ENCODE peak calls at places on chromosomes 13 and 19, in seven cellular contexts. One of them, this sample, is unnamed.

GRCh38 chr19:52522555-52522954 is 4.9 kb upstream of the ZNF808 start:
- DNase-seq in brain microvascular endothelial cell: no peak
- DNase-seq in progenitor cell of endocrine pancreas: no peak
- DNase-seq in fibroblast of pulmonary artery: no peak
- DNase-seq in cardiac muscle cell: no peak
- DNase-seq in foreskin fibroblast: no peak
- DNase-seq in PC-3: no peak
- DNase-seq in this sample: no peak

GRCh38 chr13:90746230-90746629 is 601.3 kb upstream of the MIR17HG start:
- DNase-seq in brain microvascular endothelial cell: no peak
- DNase-seq in progenitor cell of endocrine pancreas: no peak
- DNase-seq in fibroblast of pulmonary artery: no peak
- DNase-seq in cardiac muscle cell: no peak
- DNase-seq in foreskin fibroblast: no peak
- DNase-seq in PC-3: no peak
- DNase-seq in this sample: no peak

GRCh38 chr13:91946498-91947070 is 548.2 kb downstream of the GPC5 start:
- DNase-seq in brain microvascular endothelial cell: no peak
- DNase-seq in progenitor cell of endocrine pancreas: no peak
- DNase-seq in fibroblast of pulmonary artery: peak; percentile 33
- DNase-seq in cardiac muscle cell: peak; percentile 49
- DNase-seq in foreskin fibroblast: peak; percentile 0
- DNase-seq in PC-3: peak; percentile 23
- DNase-seq in this sample: peak; percentile 46

GRCh38 chr13:44506719-44507118 is 69.4 kb downstream of the TSC22D1 start:
- DNase-seq in brain microvascular endothelial cell: no peak
- DNase-seq in progenitor cell of endocrine pancreas: no peak
- DNase-seq in fibroblast of pulmonary artery: no peak
- DNase-seq in cardiac muscle cell: no peak
- DNase-seq in foreskin fibroblast: no peak
- DNase-seq in PC-3: no peak
- DNase-seq in this sample: no peak

GRCh38 chr19:7869453-7869909 is 4.7 kb downstream of the PRR36 start:
- DNase-seq in brain microvascular endothelial cell: no peak
- DNase-seq in progenitor cell of endocrine pancreas: no peak
- DNase-seq in fibroblast of pulmonary artery: peak; percentile 40
- DNase-seq in cardiac muscle cell: peak; percentile 40
- DNase-seq in foreskin fibroblast: peak; percentile 73
- DNase-seq in PC-3: peak; percentile 80
- DNase-seq in this sample: peak; percentile 79

GRCh38 chr13:25375727-25376358 is 4.1 kb downstream of the ATP8A2 start:
- DNase-seq in brain microvascular endothelial cell: peak; percentile 28
- DNase-seq in progenitor cell of endocrine pancreas: peak; percentile 18
- DNase-seq in fibroblast of pulmonary artery: peak; percentile 63
- DNase-seq in cardiac muscle cell: peak; percentile 60
- DNase-seq in foreskin fibroblast: peak; percentile 62
- DNase-seq in PC-3: peak; percentile 63
- DNase-seq in this sample: peak; percentile 71

GRCh38 chr19:31351212-31352193 is 2.3 kb upstream of the TSHZ3 start:
- DNase-seq in brain microvascular endothelial cell: peak; percentile 51
- DNase-seq in progenitor cell of endocrine pancreas: no peak
- DNase-seq in fibroblast of pulmonary artery: peak; percentile 64
- DNase-seq in cardiac muscle cell: peak; percentile 73
- DNase-seq in foreskin fibroblast: peak; percentile 82
- DNase-seq in PC-3: peak; percentile 15
- DNase-seq in this sample: no peak

GRCh38 chr13:49112782-49113525 is 107.2 kb upstream of the MLNR start:
- DNase-seq in brain microvascular endothelial cell: no peak
- DNase-seq in progenitor cell of endocrine pancreas: no peak
- DNase-seq in fibroblast of pulmonary artery: peak; percentile 26
- DNase-seq in cardiac muscle cell: peak; percentile 37
- DNase-seq in foreskin fibroblast: no peak
- DNase-seq in PC-3: no peak
- DNase-seq in this sample: peak; percentile 38

GRCh38 chr13:90414691-90415596 is 932.5 kb upstream of the MIR17HG start:
- DNase-seq in brain microvascular endothelial cell: peak; percentile 71
- DNase-seq in progenitor cell of endocrine pancreas: no peak
- DNase-seq in fibroblast of pulmonary artery: peak; percentile 67
- DNase-seq in cardiac muscle cell: peak; percentile 70
- DNase-seq in foreskin fibroblast: peak; percentile 67
- DNase-seq in PC-3: peak; percentile 47
- DNase-seq in this sample: peak; percentile 72

GRCh38 chr19:31348416-31349159 is 648 bp downstream of the TSHZ3 start:
- DNase-seq in brain microvascular endothelial cell: no peak
- DNase-seq in progenitor cell of endocrine pancreas: no peak
- DNase-seq in fibroblast of pulmonary artery: peak; percentile 26
- DNase-seq in cardiac muscle cell: peak; percentile 43
- DNase-seq in foreskin fibroblast: peak; percentile 66
- DNase-seq in PC-3: no peak
- DNase-seq in this sample: no peak

GRCh38 chr13:32116210-32116609 is 84.6 kb downstream of the FRY start:
- DNase-seq in brain microvascular endothelial cell: no peak
- DNase-seq in progenitor cell of endocrine pancreas: no peak
- DNase-seq in fibroblast of pulmonary artery: peak; percentile 19
- DNase-seq in cardiac muscle cell: peak; percentile 68
- DNase-seq in foreskin fibroblast: no peak
- DNase-seq in PC-3: no peak
- DNase-seq in this sample: no peak

GRCh38 chr13:101695870-101696516 is 243.5 kb downstream of the ITGBL1 start:
- DNase-seq in brain microvascular endothelial cell: no peak
- DNase-seq in progenitor cell of endocrine pancreas: no peak
- DNase-seq in fibroblast of pulmonary artery: no peak
- DNase-seq in cardiac muscle cell: no peak
- DNase-seq in foreskin fibroblast: peak; percentile 63
- DNase-seq in PC-3: no peak
- DNase-seq in this sample: no peak

GRCh38 chr13:80524447-80525215 is 183.7 kb upstream of the SPRY2 start:
- DNase-seq in brain microvascular endothelial cell: peak; percentile 53
- DNase-seq in progenitor cell of endocrine pancreas: no peak
- DNase-seq in fibroblast of pulmonary artery: no peak
- DNase-seq in cardiac muscle cell: no peak
- DNase-seq in foreskin fibroblast: peak; percentile 65
- DNase-seq in PC-3: no peak
- DNase-seq in this sample: peak; percentile 55

GRCh38 chr19:23509686-23510450 is 114.6 kb upstream of the ZNF91 start:
- DNase-seq in brain microvascular endothelial cell: no peak
- DNase-seq in progenitor cell of endocrine pancreas: no peak
- DNase-seq in fibroblast of pulmonary artery: no peak
- DNase-seq in cardiac muscle cell: no peak
- DNase-seq in foreskin fibroblast: no peak
- DNase-seq in PC-3: peak; percentile 89
- DNase-seq in this sample: peak; percentile 27

GRCh38 chr13:77345150-77345780 is 18.4 kb upstream of the MYCBP2 start:
- DNase-seq in brain microvascular endothelial cell: no peak
- DNase-seq in progenitor cell of endocrine pancreas: no peak
- DNase-seq in fibroblast of pulmonary artery: no peak
- DNase-seq in cardiac muscle cell: no peak
- DNase-seq in foreskin fibroblast: no peak
- DNase-seq in PC-3: no peak
- DNase-seq in this sample: no peak

GRCh38 chr13:26946675-26947342 is 186.2 kb upstream of the GPR12 start:
- DNase-seq in brain microvascular endothelial cell: peak; percentile 31
- DNase-seq in progenitor cell of endocrine pancreas: no peak
- DNase-seq in fibroblast of pulmonary artery: peak; percentile 83
- DNase-seq in cardiac muscle cell: peak; percentile 84
- DNase-seq in foreskin fibroblast: peak; percentile 58
- DNase-seq in PC-3: peak; percentile 70
- DNase-seq in this sample: peak; percentile 59

GRCh38 chr19:21568816-21569496 is 63.6 kb downstream of the ZNF429 start:
- DNase-seq in brain microvascular endothelial cell: peak; percentile 0
- DNase-seq in progenitor cell of endocrine pancreas: no peak
- DNase-seq in fibroblast of pulmonary artery: peak; percentile 15
- DNase-seq in cardiac muscle cell: peak; percentile 96
- DNase-seq in foreskin fibroblast: peak; percentile 76
- DNase-seq in PC-3: no peak
- DNase-seq in this sample: no peak

GRCh38 chr13:66774046-66774445 is 456.1 kb downstream of the PCDH9 start:
- DNase-seq in brain microvascular endothelial cell: no peak
- DNase-seq in progenitor cell of endocrine pancreas: no peak
- DNase-seq in fibroblast of pulmonary artery: no peak
- DNase-seq in cardiac muscle cell: no peak
- DNase-seq in foreskin fibroblast: no peak
- DNase-seq in PC-3: no peak
- DNase-seq in this sample: no peak

GRCh38 chr19:35211545-35212230 is 16.9 kb downstream of the FAM187B start:
- DNase-seq in brain microvascular endothelial cell: no peak
- DNase-seq in progenitor cell of endocrine pancreas: no peak
- DNase-seq in fibroblast of pulmonary artery: no peak
- DNase-seq in cardiac muscle cell: no peak
- DNase-seq in foreskin fibroblast: no peak
- DNase-seq in PC-3: no peak
- DNase-seq in this sample: no peak

GRCh38 chr13:95784161-95784880 is 107.4 kb downstream of the DNAJC3 start:
- DNase-seq in brain microvascular endothelial cell: peak; percentile 57
- DNase-seq in progenitor cell of endocrine pancreas: no peak
- DNase-seq in fibroblast of pulmonary artery: peak; percentile 91
- DNase-seq in cardiac muscle cell: peak; percentile 90
- DNase-seq in foreskin fibroblast: peak; percentile 78
- DNase-seq in PC-3: peak; percentile 62
- DNase-seq in this sample: peak; percentile 85

GRCh38 chr13:79621902-79622301 is 140.9 kb downstream of the NDFIP2 start:
- DNase-seq in brain microvascular endothelial cell: no peak
- DNase-seq in progenitor cell of endocrine pancreas: no peak
- DNase-seq in fibroblast of pulmonary artery: no peak
- DNase-seq in cardiac muscle cell: no peak
- DNase-seq in foreskin fibroblast: no peak
- DNase-seq in PC-3: no peak
- DNase-seq in this sample: peak; percentile 90

DNA sequence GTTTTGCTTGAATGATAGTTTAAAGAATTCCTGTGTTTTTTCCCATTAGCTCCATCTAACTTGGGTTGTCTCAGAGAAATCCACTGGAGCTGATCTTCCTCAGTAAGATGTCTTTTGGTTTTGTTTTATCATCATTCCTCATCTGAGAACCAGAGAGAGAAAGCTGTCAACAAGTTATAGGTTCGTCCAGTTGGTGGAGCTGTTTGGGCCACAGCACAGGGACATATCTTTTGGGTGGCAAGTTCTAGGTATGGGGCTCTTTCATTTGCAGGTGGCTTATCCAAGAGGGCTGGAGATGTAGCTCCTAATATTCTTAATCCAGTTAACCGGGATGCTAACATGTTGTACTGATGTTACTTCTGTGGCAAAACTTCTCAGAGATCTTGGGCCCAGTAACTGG is 174.2 kb downstream of the KCNRG start:
- DNase-seq in brain microvascular endothelial cell: no peak
- DNase-seq in progenitor cell of endocrine pancreas: no peak
- DNase-seq in fibroblast of pulmonary artery: no peak
- DNase-seq in cardiac muscle cell: no peak
- DNase-seq in foreskin fibroblast: no peak
- DNase-seq in PC-3: no peak
- DNase-seq in this sample: no peak
- TF ChIP-seq CTCF in brain microvascular endothelial cell: peak; percentile 20
- TF ChIP-seq CTCF in progenitor cell of endocrine pancreas: no peak
- TF ChIP-seq CTCF in fibroblast of pulmonary artery: no peak
- TF ChIP-seq CTCF in cardiac muscle cell: no peak
- TF ChIP-seq CTCF in foreskin fibroblast: no peak
- TF ChIP-seq CTCF in PC-3: no peak
- TF ChIP-seq CTCF in this sample: no peak

GRCh38 chr19:58035863-58036262 is 2.0 kb downstream of the ZSCAN1 start:
- DNase-seq in brain microvascular endothelial cell: no peak
- DNase-seq in progenitor cell of endocrine pancreas: no peak
- DNase-seq in fibroblast of pulmonary artery: no peak
- DNase-seq in cardiac muscle cell: no peak
- DNase-seq in foreskin fibroblast: no peak
- DNase-seq in PC-3: no peak
- DNase-seq in this sample: no peak
- TF ChIP-seq CTCF in brain microvascular endothelial cell: no peak
- TF ChIP-seq CTCF in progenitor cell of endocrine pancreas: no peak
- TF ChIP-seq CTCF in fibroblast of pulmonary artery: no peak
- TF ChIP-seq CTCF in cardiac muscle cell: no peak
- TF ChIP-seq CTCF in foreskin fibroblast: no peak
- TF ChIP-seq CTCF in PC-3: no peak
- TF ChIP-seq CTCF in this sample: no peak

DNA sequence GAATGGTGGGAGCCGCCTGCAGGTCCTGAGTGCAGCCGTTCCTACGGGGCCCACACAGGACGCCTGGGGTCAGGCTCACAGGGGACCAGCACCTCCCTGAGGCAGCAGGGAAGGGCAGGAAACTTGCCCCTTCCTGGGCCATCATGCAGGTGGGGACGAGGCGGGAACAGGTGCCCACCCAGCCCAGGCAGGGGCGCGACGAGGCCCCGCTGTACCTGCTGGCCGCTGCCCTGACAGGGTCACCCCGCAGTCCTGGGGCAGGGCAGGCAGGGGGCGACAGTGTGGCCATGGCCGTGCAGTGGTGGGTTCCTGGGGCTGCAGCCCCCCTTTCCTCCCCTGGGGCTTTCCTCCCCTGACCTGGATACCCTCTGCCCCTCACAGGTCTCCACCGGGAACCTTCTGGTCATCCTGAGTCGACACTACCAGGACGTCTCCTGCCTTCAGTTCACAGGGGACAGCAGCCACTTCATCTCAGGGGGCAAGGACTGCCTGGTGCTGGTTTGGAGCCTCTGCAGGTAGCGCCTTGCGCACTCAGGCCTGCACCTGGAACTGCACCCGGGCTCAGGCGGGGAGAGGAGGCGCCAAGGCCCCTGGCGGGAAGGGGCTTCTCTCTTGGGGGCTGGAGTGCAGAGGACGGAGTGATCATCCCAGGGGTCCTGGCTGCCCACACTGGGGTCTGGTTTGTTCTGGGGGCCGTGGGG is 5.4 kb downstream of the WDR18 start:
- DNase-seq in brain microvascular endothelial cell: no peak
- DNase-seq in progenitor cell of endocrine pancreas: no peak
- DNase-seq in fibroblast of pulmonary artery: no peak
- DNase-seq in cardiac muscle cell: no peak
- DNase-seq in foreskin fibroblast: no peak
- DNase-seq in PC-3: no peak
- DNase-seq in this sample: no peak
- TF ChIP-seq CTCF in brain microvascular endothelial cell: peak; percentile 54
- TF ChIP-seq CTCF in progenitor cell of endocrine pancreas: peak; percentile 28
- TF ChIP-seq CTCF in fibroblast of pulmonary artery: peak; percentile 21
- TF ChIP-seq CTCF in cardiac muscle cell: peak; percentile 29
- TF ChIP-seq CTCF in foreskin fibroblast: peak; percentile 16
- TF ChIP-seq CTCF in PC-3: peak; percentile 23
- TF ChIP-seq CTCF in this sample: peak; percentile 21

GRCh38 chr19:4980087-4980486 is 11.2 kb downstream of the KDM4B start:
- DNase-seq in brain microvascular endothelial cell: no peak
- DNase-seq in progenitor cell of endocrine pancreas: no peak
- DNase-seq in fibroblast of pulmonary artery: no peak
- DNase-seq in cardiac muscle cell: peak; percentile 49
- DNase-seq in foreskin fibroblast: no peak
- DNase-seq in PC-3: no peak
- DNase-seq in this sample: no peak

GRCh38 chr19:4977299-4978174 is 8.6 kb downstream of the KDM4B start:
- DNase-seq in brain microvascular endothelial cell: peak; percentile 88
- DNase-seq in progenitor cell of endocrine pancreas: no peak
- DNase-seq in fibroblast of pulmonary artery: peak; percentile 92
- DNase-seq in cardiac muscle cell: peak; percentile 92
- DNase-seq in foreskin fibroblast: peak; percentile 95
- DNase-seq in PC-3: no peak
- DNase-seq in this sample: peak; percentile 43

GRCh38 chr19:4979211-4979807 is 10.4 kb downstream of the KDM4B start:
- DNase-seq in brain microvascular endothelial cell: no peak
- DNase-seq in progenitor cell of endocrine pancreas: no peak
- DNase-seq in fibroblast of pulmonary artery: no peak
- DNase-seq in cardiac muscle cell: no peak
- DNase-seq in foreskin fibroblast: no peak
- DNase-seq in PC-3: no peak
- DNase-seq in this sample: no peak

GRCh38 chr19:4974855-4975469 is 6.0 kb downstream of the KDM4B start:
- DNase-seq in brain microvascular endothelial cell: no peak
- DNase-seq in progenitor cell of endocrine pancreas: no peak
- DNase-seq in fibroblast of pulmonary artery: no peak
- DNase-seq in cardiac muscle cell: no peak
- DNase-seq in foreskin fibroblast: no peak
- DNase-seq in PC-3: no peak
- DNase-seq in this sample: no peak

GRCh38 chr19:4976412-4977298 is 7.7 kb downstream of the KDM4B start:
- DNase-seq in brain microvascular endothelial cell: no peak
- DNase-seq in progenitor cell of endocrine pancreas: no peak
- DNase-seq in fibroblast of pulmonary artery: peak; percentile 99
- DNase-seq in cardiac muscle cell: peak; percentile 99
- DNase-seq in foreskin fibroblast: peak; percentile 96
- DNase-seq in PC-3: peak; percentile 89
- DNase-seq in this sample: peak; percentile 97
- TF ChIP-seq CTCF in brain microvascular endothelial cell: peak; percentile 62
- TF ChIP-seq CTCF in progenitor cell of endocrine pancreas: no peak
- TF ChIP-seq CTCF in fibroblast of pulmonary artery: peak; percentile 73
- TF ChIP-seq CTCF in cardiac muscle cell: peak; percentile 78
- TF ChIP-seq CTCF in foreskin fibroblast: peak; percentile 64
- TF ChIP-seq CTCF in PC-3: peak; percentile 84
- TF ChIP-seq CTCF in this sample: peak; percentile 58

This sample was measured in MCF 10A.